ENCODE peak calls at places on chromosome 4, in six cellular contexts. One of them, this sample, is unnamed.
A peak's percentile ranks its signal among the peaks of the same experiment; 100 is the strongest.

GRCh38 chr4:6869944-6870343 is 39.7 kb upstream of the TBC1D14 start:
- ATAC-seq in IMR-90: peak; percentile 24
- ATAC-seq in PC-3: no peak
- ATAC-seq in K562: peak; percentile 21
- ATAC-seq in omental fat pad: no peak
- ATAC-seq in body of pancreas: no peak
- ATAC-seq in this sample: no peak

GRCh38 chr4:168039593-168039992 is 52.7 kb upstream of the ANXA10 start:
- ATAC-seq in IMR-90: no peak
- ATAC-seq in PC-3: no peak
- ATAC-seq in K562: no peak
- ATAC-seq in omental fat pad: no peak
- ATAC-seq in body of pancreas: no peak
- ATAC-seq in this sample: no peak

GRCh38 chr4:8213121-8213520 is 14.0 kb downstream of the SH3TC1 start:
- ATAC-seq in IMR-90: no peak
- ATAC-seq in PC-3: no peak
- ATAC-seq in K562: no peak
- ATAC-seq in omental fat pad: no peak
- ATAC-seq in body of pancreas: no peak
- ATAC-seq in this sample: no peak

GRCh38 chr4:94819371-94819770 is 61.6 kb downstream of the BMPR1B start:
- ATAC-seq in IMR-90: no peak
- ATAC-seq in PC-3: no peak
- ATAC-seq in K562: no peak
- ATAC-seq in omental fat pad: no peak
- ATAC-seq in body of pancreas: no peak
- ATAC-seq in this sample: no peak

GRCh38 chr4:147628415-147628814 is 11.2 kb downstream of the TMEM184C start:
- ATAC-seq in IMR-90: no peak
- ATAC-seq in PC-3: no peak
- ATAC-seq in K562: no peak
- ATAC-seq in omental fat pad: no peak
- ATAC-seq in body of pancreas: no peak
- ATAC-seq in this sample: no peak

GRCh38 chr4:84866295-84866694 is 100.2 kb downstream of the WDFY3 start:
- ATAC-seq in IMR-90: no peak
- ATAC-seq in PC-3: no peak
- ATAC-seq in K562: no peak
- ATAC-seq in omental fat pad: no peak
- ATAC-seq in body of pancreas: no peak
- ATAC-seq in this sample: no peak

GRCh38 chr4:142549726-142550463 is 296.2 kb downstream of the INPP4B start:
- ATAC-seq in IMR-90: peak; percentile 77
- ATAC-seq in PC-3: peak; percentile 92
- ATAC-seq in K562: no peak
- ATAC-seq in omental fat pad: peak; percentile 14
- ATAC-seq in body of pancreas: peak; percentile 92
- ATAC-seq in this sample: no peak

GRCh38 chr4:8038083-8038482 is 98.4 kb upstream of the AFAP1 start:
- ATAC-seq in IMR-90: no peak
- ATAC-seq in PC-3: no peak
- ATAC-seq in K562: no peak
- ATAC-seq in omental fat pad: no peak
- ATAC-seq in body of pancreas: no peak
- ATAC-seq in this sample: no peak

GRCh38 chr4:76998251-76998901 is 48.8 kb downstream of the SEPTIN11 start:
- ATAC-seq in IMR-90: peak; percentile 72
- ATAC-seq in PC-3: no peak
- ATAC-seq in K562: no peak
- ATAC-seq in omental fat pad: no peak
- ATAC-seq in body of pancreas: no peak
- ATAC-seq in this sample: no peak

GRCh38 chr4:121765368-121765705 is 373 bp upstream of the SMIM43 start:
- ATAC-seq in IMR-90: no peak
- ATAC-seq in PC-3: no peak
- ATAC-seq in K562: no peak
- ATAC-seq in omental fat pad: no peak
- ATAC-seq in body of pancreas: no peak
- ATAC-seq in this sample: no peak

GRCh38 chr4:119706804-119707203 is 78.2 kb upstream of the PDE5A start:
- ATAC-seq in IMR-90: peak; percentile 11
- ATAC-seq in PC-3: no peak
- ATAC-seq in K562: no peak
- ATAC-seq in omental fat pad: no peak
- ATAC-seq in body of pancreas: no peak
- ATAC-seq in this sample: no peak

GRCh38 chr4:92421920-92422319 is 118.2 kb downstream of the GRID2 start:
- ATAC-seq in IMR-90: no peak
- ATAC-seq in PC-3: no peak
- ATAC-seq in K562: no peak
- ATAC-seq in omental fat pad: no peak
- ATAC-seq in body of pancreas: no peak
- ATAC-seq in this sample: no peak

GRCh38 chr4:921830-922331 is 10.2 kb downstream of the GAK start:
- ATAC-seq in IMR-90: no peak
- ATAC-seq in PC-3: no peak
- ATAC-seq in K562: no peak
- ATAC-seq in omental fat pad: no peak
- ATAC-seq in body of pancreas: no peak
- ATAC-seq in this sample: no peak

GRCh38 chr4:40354158-40354557 is 19.0 kb downstream of the CHRNA9 start:
- ATAC-seq in IMR-90: no peak
- ATAC-seq in PC-3: no peak
- ATAC-seq in K562: no peak
- ATAC-seq in omental fat pad: no peak
- ATAC-seq in body of pancreas: no peak
- ATAC-seq in this sample: no peak

GRCh38 chr4:14908635-14909034 is 93.6 kb upstream of the CPEB2 start:
- ATAC-seq in IMR-90: no peak
- ATAC-seq in PC-3: peak; percentile 96
- ATAC-seq in K562: no peak
- ATAC-seq in omental fat pad: no peak
- ATAC-seq in body of pancreas: no peak
- ATAC-seq in this sample: no peak

GRCh38 chr4:40800064-40800463 is 50.3 kb downstream of the NSUN7 start:
- ATAC-seq in IMR-90: no peak
- ATAC-seq in PC-3: no peak
- ATAC-seq in K562: no peak
- ATAC-seq in omental fat pad: no peak
- ATAC-seq in body of pancreas: no peak
- ATAC-seq in this sample: no peak

GRCh38 chr4:139092271-139092670 is 76.7 kb downstream of the NOCT start:
- ATAC-seq in IMR-90: no peak
- ATAC-seq in PC-3: no peak
- ATAC-seq in K562: no peak
- ATAC-seq in omental fat pad: no peak
- ATAC-seq in body of pancreas: no peak
- ATAC-seq in this sample: no peak

GRCh38 chr4:77734928-77735327 is 84.2 kb downstream of the CNOT6L start:
- ATAC-seq in IMR-90: peak; percentile 84
- ATAC-seq in PC-3: no peak
- ATAC-seq in K562: peak; percentile 100
- ATAC-seq in omental fat pad: peak; percentile 28
- ATAC-seq in body of pancreas: no peak
- ATAC-seq in this sample: no peak

GRCh38 chr4:184153781-184154542 is 63.7 kb downstream of the ENPP6 start:
- ATAC-seq in IMR-90: no peak
- ATAC-seq in PC-3: no peak
- ATAC-seq in K562: no peak
- ATAC-seq in omental fat pad: no peak
- ATAC-seq in body of pancreas: peak; percentile 39
- ATAC-seq in this sample: peak; percentile 46

GRCh38 chr4:152209772-152210493 is 326.0 kb downstream of the FBXW7 start:
- ATAC-seq in IMR-90: no peak
- ATAC-seq in PC-3: no peak
- ATAC-seq in K562: no peak
- ATAC-seq in omental fat pad: no peak
- ATAC-seq in body of pancreas: no peak
- ATAC-seq in this sample: no peak

GRCh38 chr4:145480257-145480656 is 1.4 kb upstream of the SMAD1 start:
- ATAC-seq in IMR-90: no peak
- ATAC-seq in PC-3: no peak
- ATAC-seq in K562: no peak
- ATAC-seq in omental fat pad: no peak
- ATAC-seq in body of pancreas: no peak
- ATAC-seq in this sample: no peak

GRCh38 chr4:95017690-95018089 is 259.9 kb downstream of the BMPR1B start:
- ATAC-seq in IMR-90: no peak
- ATAC-seq in PC-3: no peak
- ATAC-seq in K562: no peak
- ATAC-seq in omental fat pad: no peak
- ATAC-seq in body of pancreas: no peak
- ATAC-seq in this sample: no peak

GRCh38 chr4:146273204-146273901 is 59.0 kb downstream of the REELD1 start:
- ATAC-seq in IMR-90: no peak
- ATAC-seq in PC-3: no peak
- ATAC-seq in K562: no peak
- ATAC-seq in omental fat pad: no peak
- ATAC-seq in body of pancreas: no peak
- ATAC-seq in this sample: no peak

GRCh38 chr4:153385784-153386183 is 41.3 kb downstream of the MND1 start:
- ATAC-seq in IMR-90: no peak
- ATAC-seq in PC-3: no peak
- ATAC-seq in K562: no peak
- ATAC-seq in omental fat pad: no peak
- ATAC-seq in body of pancreas: no peak
- ATAC-seq in this sample: no peak

GRCh38 chr4:83959160-83959559 is 423.3 kb downstream of the GPAT3 start:
- ATAC-seq in IMR-90: no peak
- ATAC-seq in PC-3: no peak
- ATAC-seq in K562: no peak
- ATAC-seq in omental fat pad: no peak
- ATAC-seq in body of pancreas: no peak
- ATAC-seq in this sample: no peak

DNA sequence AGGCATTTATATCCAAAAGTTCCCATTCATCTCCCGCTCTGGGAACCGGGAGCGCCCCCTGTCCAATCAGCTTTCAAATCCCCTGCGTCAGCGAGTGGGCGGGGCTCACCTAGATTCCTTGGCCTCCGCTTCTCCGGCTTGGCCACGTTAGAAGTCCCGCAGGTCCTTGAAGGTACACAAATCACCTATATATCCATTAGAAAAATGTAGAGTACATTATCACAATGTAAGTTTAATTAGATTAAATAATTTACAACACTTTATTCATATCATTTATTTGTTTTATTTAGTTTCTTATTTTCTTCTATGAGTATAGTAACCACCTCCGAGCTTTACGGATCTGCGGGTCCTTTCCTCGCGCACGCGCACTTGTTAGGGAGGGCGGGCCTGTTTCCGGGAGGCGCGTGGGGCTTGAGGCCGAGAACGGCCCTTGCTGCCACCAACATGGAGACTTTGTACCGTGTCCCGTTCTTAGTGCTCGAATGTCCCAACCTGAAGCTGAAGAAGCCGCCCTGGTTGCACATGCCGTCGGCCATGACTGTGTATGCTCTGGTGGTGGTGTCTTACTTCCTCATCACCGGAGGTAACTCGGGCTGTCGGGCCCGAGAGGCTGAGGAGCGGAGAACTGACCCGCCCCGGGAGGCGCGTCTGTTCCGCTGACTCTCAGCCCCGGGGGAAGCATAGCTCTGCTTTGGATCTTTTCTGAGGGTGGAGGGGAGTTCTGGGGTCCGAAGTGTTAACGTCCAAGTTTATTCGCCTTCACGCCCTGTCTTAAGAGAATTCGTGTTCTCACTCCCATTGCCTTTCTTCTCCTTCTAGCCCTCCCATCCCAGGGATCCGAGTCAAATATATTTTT is at the start of gene OSTC:
- ATAC-seq in IMR-90: peak; percentile 95
- ATAC-seq in PC-3: peak; percentile 80
- ATAC-seq in K562: peak; percentile 89
- ATAC-seq in omental fat pad: peak; percentile 98
- ATAC-seq in body of pancreas: peak; percentile 98
- ATAC-seq in this sample: peak; percentile 98
- TF ChIP-seq CTCF in IMR-90: peak; percentile 11
- TF ChIP-seq CTCF in PC-3: no peak
- TF ChIP-seq CTCF in K562: no peak
- TF ChIP-seq CTCF in omental fat pad: no peak
- TF ChIP-seq CTCF in body of pancreas: no peak
- TF ChIP-seq CTCF in this sample: no peak

DNA sequence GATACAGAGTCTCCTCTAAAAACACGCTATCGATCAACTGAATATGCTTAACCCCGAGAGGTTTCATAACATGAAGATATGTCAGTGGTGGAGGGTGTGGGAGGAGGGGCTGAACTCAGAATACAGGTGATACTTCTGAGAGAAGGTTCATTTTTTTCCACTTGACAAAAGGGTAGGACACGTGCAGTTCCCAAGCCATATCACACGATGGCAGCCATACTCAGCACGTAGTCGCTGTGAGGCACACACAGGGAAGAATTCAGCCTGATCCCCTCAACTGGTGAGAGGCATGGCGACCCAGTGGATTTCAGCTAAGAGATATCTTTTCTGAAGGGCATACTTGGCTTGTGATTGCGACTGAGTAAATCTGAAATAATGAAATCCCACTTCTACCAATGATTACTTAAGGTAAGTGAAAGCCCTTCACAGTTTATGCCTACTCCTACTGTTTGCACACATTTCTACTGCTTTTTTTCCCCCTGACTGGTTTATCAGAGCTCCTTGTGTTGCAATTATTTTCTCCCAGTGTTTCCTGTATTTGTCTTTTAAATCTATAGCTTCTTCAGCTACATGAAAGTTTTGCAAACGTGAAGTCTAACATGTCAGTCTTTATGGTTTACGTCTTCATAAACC is 133.1 kb downstream of the CORIN start:
- ATAC-seq in IMR-90: peak; percentile 93
- ATAC-seq in PC-3: peak; percentile 80
- ATAC-seq in K562: peak; percentile 94
- ATAC-seq in omental fat pad: no peak
- ATAC-seq in body of pancreas: peak; percentile 84
- ATAC-seq in this sample: no peak
- TF ChIP-seq CTCF in IMR-90: peak; percentile 58
- TF ChIP-seq CTCF in PC-3: peak; percentile 54
- TF ChIP-seq CTCF in K562: peak; percentile 43
- TF ChIP-seq CTCF in omental fat pad: no peak
- TF ChIP-seq CTCF in body of pancreas: no peak
- TF ChIP-seq CTCF in this sample: peak; percentile 12

GRCh38 chr4:54971474-54971950 is 153.9 kb downstream of the KDR start:
- ATAC-seq in IMR-90: peak; percentile 96
- ATAC-seq in PC-3: peak; percentile 93
- ATAC-seq in K562: peak; percentile 91
- ATAC-seq in omental fat pad: no peak
- ATAC-seq in body of pancreas: peak; percentile 71
- ATAC-seq in this sample: peak; percentile 61
- TF ChIP-seq CTCF in IMR-90: peak; percentile 57
- TF ChIP-seq CTCF in PC-3: peak; percentile 98
- TF ChIP-seq CTCF in K562: peak; percentile 80
- TF ChIP-seq CTCF in omental fat pad: no peak
- TF ChIP-seq CTCF in body of pancreas: peak; percentile 19
- TF ChIP-seq CTCF in this sample: peak; percentile 65

DNA sequence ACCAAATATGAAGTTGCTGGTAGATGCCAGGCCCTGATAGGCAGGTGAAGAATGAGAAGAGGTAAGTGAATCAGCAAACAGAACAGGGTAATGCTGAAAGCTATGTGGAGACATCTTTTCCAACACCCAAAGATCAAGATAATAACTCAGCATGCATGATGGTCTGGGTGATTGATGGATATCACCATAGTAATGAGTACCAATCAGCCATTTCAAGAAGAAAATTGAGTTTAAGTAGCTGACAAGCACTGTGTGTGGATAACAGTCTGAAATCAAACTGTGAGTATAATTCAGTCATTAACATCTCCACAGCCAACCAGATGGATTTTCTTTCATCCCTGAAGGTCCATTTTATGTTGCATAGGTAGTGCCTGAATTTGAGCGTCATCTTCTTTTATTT is 289.6 kb upstream of the SMIM31 start:
- ATAC-seq in IMR-90: no peak
- ATAC-seq in PC-3: no peak
- ATAC-seq in K562: no peak
- ATAC-seq in omental fat pad: no peak
- ATAC-seq in body of pancreas: no peak
- ATAC-seq in this sample: no peak
- TF ChIP-seq CTCF in IMR-90: no peak
- TF ChIP-seq CTCF in PC-3: no peak
- TF ChIP-seq CTCF in K562: no peak
- TF ChIP-seq CTCF in omental fat pad: no peak
- TF ChIP-seq CTCF in body of pancreas: no peak
- TF ChIP-seq CTCF in this sample: no peak

This sample was measured in gastroesophageal sphincter.